ENCODE peak calls at places on chromosome 12, in nine cellular contexts. M is naive B cell; R is neural crest cell; H is activated CD4-positive, alpha-beta T cell treated with anti-CD3 and anti-CD28 coated beads for 1 hour; I is stimulated activated CD8-positive, alpha-beta memory T cell treated with anti-CD3 and anti-CD28 coated beads, Interleukin-4, amount 100 ng/mL, for 24 hours; S is mesothelial cell of epicardium; B is HTR-8/SVneo; Y is naive thymus-derived CD4-positive, alpha-beta T cell; D is HEK293T. Q is an unnamed sample.

GRCh38 chr12:88258396-88258795 is 116.3 kb downstream of the TMTC3 start:
- DNase-seq in Y (no peak), H (no peak), M (no peak), R (no peak), I (no peak), S (no peak), D (no peak), B (no peak), Q (no peak)

GRCh38 chr12:113170926-113171325 is 14.4 kb downstream of the DDX54 start:
- DNase-seq in S (no peak), R (no peak), Y (no peak), D (no peak), B (no peak), H (no peak), M (no peak), I (no peak), Q (no peak)

GRCh38 chr12:5554711-5555110 is 122.8 kb downstream of the NTF3 start:
- DNase-seq in I (no peak), H (no peak), B (no peak), Y (no peak), S (no peak), R (no peak), D (no peak), M (no peak), Q (peak; percentile 48)

GRCh38 chr12:107317751-107318553 is 224.6 kb upstream of the CRY1 start:
- DNase-seq in I (peak; percentile 76), H (peak; percentile 77), S (peak; percentile 85), D (peak; percentile 91), R (peak; percentile 72), M (peak; percentile 58), Y (peak; percentile 67), B (peak; percentile 90), Q (peak; percentile 71)

GRCh38 chr12:30613119-30613830 is 82.4 kb downstream of the IPO8 start:
- DNase-seq in I (no peak), M (no peak), S (no peak), R (no peak), B (no peak), Y (no peak), D (no peak), H (no peak), Q (peak; percentile 15)

GRCh38 chr12:94059394-94060368 is 88.7 kb upstream of the PLXNC1 start:
- DNase-seq in H (no peak), I (no peak), D (no peak), R (no peak), B (no peak), S (no peak), Y (no peak), M (no peak), Q (no peak)

GRCh38 chr12:104615048-104615561 is 158.4 kb downstream of the CHST11 start:
- DNase-seq in I (no peak), S (no peak), B (no peak), D (no peak), R (no peak), Y (no peak), M (no peak), H (no peak), Q (no peak)

GRCh38 chr12:123822804-123823203 is 60.7 kb downstream of the DNAH10 start:
- DNase-seq in D (no peak), M (no peak), H (no peak), I (no peak), S (no peak), R (no peak), Y (no peak), B (no peak), Q (no peak)

GRCh38 chr12:132305991-132306884 is 23.2 kb downstream of the GALNT9 start:
- DNase-seq in R (no peak), B (no peak), D (no peak), I (no peak), H (no peak), S (no peak), M (no peak), Y (no peak), Q (no peak)

GRCh38 chr12:131831021-131831571 is 2.9 kb downstream of the MMP17 start:
- DNase-seq in S (no peak), M (no peak), H (no peak), R (no peak), I (peak; percentile 18), Y (no peak), D (no peak), B (no peak), Q (no peak)